ENCODE peak calls at places on chromosomes 4 and X, in eight cellular contexts. O is dorsolateral prefrontal cortex, I is thoracic aorta, C is endothelial cell of umbilical vein, F is endothelial cell, K is GM20000, A is AG10803, Q is CD14-positive monocyte. N is an unnamed sample.

GRCh38 chrX:40094041-40094899 is 3.5 kb downstream of the BCOR start:
- DNase-seq in K (no peak), C (peak; percentile 11), I (no peak), A (no peak), F (no peak), O (peak; percentile 58), Q (no peak), N (no peak)

GRCh38 chr4:54165011-54165410 is 64.1 kb upstream of the PDGFRA start:
- DNase-seq in C (no peak), K (no peak), O (no peak), F (no peak), Q (no peak), I (no peak), A (no peak), N (peak; percentile 30)

GRCh38 chrX:63434665-63435064 is 83.5 kb upstream of the SPIN4 start:
- DNase-seq in O (no peak), I (no peak), F (peak; percentile 4), C (peak; percentile 85), A (peak; percentile 1), K (no peak), Q (no peak), N (no peak)

GRCh38 chrX:10109695-10110094 is 47.1 kb upstream of the CLCN4 start:
- DNase-seq in A (no peak), O (peak; percentile 53), F (no peak), K (no peak), I (no peak), C (no peak), Q (no peak), N (no peak)

GRCh38 chr4:168877779-168878491 is 132.1 kb downstream of the CBR4 start:
- DNase-seq in Q (peak; percentile 81), K (peak; percentile 68), C (peak; percentile 42), A (peak; percentile 38), I (no peak), O (no peak), F (peak; percentile 51), N (peak; percentile 85)

GRCh38 chrX:136806891-136807410 is 26.2 kb upstream of the ARHGEF6 start:
- DNase-seq in Q (no peak), C (no peak), F (no peak), K (no peak), I (no peak), A (peak; percentile 0), O (no peak), N (no peak)

GRCh38 chr4:99817310-99817885 is 771 bp downstream of the DAPP1 start:
- DNase-seq in C (no peak), Q (no peak), I (no peak), O (no peak), F (no peak), K (peak; percentile 27), A (no peak), N (no peak)

GRCh38 chr4:105644270-105644669 is 64.2 kb downstream of the INTS12 start:
- DNase-seq in F (no peak), A (no peak), K (no peak), O (no peak), I (no peak), Q (no peak), C (no peak), N (no peak)

GRCh38 chr4:20711335-20711734 is 11.1 kb downstream of the PACRGL start:
- DNase-seq in F (no peak), Q (no peak), A (no peak), O (no peak), K (no peak), I (no peak), C (no peak), N (no peak)

GRCh38 chrX:153408221-153408721 is 3.0 kb upstream of the ZFP92 start:
- DNase-seq in I (no peak), O (no peak), K (no peak), F (no peak), Q (no peak), C (no peak), A (no peak), N (no peak)

GRCh38 chr4:52201705-52202104 is 150.6 kb downstream of the SPATA18 start:
- DNase-seq in K (no peak), I (no peak), C (no peak), Q (no peak), F (no peak), O (no peak), A (peak; percentile 12), N (no peak)

DNA sequence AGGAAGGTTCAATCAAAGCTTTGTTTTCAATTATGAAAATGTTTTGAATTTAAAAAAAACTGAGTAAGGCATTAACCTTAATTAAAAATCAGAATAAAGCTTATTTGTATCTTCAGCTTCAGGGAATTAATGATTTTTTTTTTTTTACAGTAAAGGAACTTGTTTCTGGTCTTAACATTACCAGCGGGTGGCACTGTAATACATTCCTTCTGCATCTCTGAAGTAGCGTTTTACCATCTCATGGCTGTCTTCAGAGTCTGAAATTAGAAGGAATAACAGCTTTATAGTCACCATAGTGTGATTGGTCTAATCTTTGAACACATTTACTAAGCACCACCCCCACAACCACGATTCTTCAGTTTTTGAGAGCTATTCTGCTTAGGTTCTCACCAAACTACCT is 102.6 kb downstream of the IL1RAPL2 start:
- DNase-seq in C (no peak), I (no peak), Q (no peak), K (no peak), O (no peak), F (no peak), A (no peak), N (no peak)
- TF ChIP-seq CTCF in C (no peak), I (no peak), Q (no peak), K (no peak), O (peak; percentile 29), F (no peak), A (no peak), N (peak; percentile 47)

GRCh38 chrX:139429913-139430312 is 100.6 kb upstream of the F9 start:
- DNase-seq in F (no peak), K (no peak), A (peak; percentile 15), I (no peak), Q (no peak), C (no peak), O (no peak), N (no peak)
- TF ChIP-seq CTCF in F (no peak), K (no peak), A (peak; percentile 55), I (no peak), Q (no peak), C (no peak), O (no peak), N (no peak)

GRCh38 chrX:119693996-119694451 is 1.1 kb upstream of the SEPTIN6 start:
- DNase-seq in A (no peak), F (no peak), O (no peak), Q (no peak), C (no peak), I (no peak), K (no peak), N (no peak)

GRCh38 chrX:119695535-119696050 is 2.6 kb upstream of the SEPTIN6 start:
- DNase-seq in K (no peak), F (no peak), O (no peak), C (no peak), A (no peak), I (no peak), Q (no peak), N (no peak)

GRCh38 chrX:119696251-119696890 is 3.4 kb upstream of the SEPTIN6 start:
- DNase-seq in I (no peak), A (no peak), O (no peak), Q (no peak), C (no peak), K (no peak), F (no peak), N (no peak)

GRCh38 chrX:119693032-119693995 is at the start of gene SEPTIN6:
- DNase-seq in C (peak; percentile 60), Q (peak; percentile 88), K (peak; percentile 72), F (peak; percentile 54), O (peak; percentile 52), A (peak; percentile 64), I (peak; percentile 3), N (peak; percentile 90)

DNA sequence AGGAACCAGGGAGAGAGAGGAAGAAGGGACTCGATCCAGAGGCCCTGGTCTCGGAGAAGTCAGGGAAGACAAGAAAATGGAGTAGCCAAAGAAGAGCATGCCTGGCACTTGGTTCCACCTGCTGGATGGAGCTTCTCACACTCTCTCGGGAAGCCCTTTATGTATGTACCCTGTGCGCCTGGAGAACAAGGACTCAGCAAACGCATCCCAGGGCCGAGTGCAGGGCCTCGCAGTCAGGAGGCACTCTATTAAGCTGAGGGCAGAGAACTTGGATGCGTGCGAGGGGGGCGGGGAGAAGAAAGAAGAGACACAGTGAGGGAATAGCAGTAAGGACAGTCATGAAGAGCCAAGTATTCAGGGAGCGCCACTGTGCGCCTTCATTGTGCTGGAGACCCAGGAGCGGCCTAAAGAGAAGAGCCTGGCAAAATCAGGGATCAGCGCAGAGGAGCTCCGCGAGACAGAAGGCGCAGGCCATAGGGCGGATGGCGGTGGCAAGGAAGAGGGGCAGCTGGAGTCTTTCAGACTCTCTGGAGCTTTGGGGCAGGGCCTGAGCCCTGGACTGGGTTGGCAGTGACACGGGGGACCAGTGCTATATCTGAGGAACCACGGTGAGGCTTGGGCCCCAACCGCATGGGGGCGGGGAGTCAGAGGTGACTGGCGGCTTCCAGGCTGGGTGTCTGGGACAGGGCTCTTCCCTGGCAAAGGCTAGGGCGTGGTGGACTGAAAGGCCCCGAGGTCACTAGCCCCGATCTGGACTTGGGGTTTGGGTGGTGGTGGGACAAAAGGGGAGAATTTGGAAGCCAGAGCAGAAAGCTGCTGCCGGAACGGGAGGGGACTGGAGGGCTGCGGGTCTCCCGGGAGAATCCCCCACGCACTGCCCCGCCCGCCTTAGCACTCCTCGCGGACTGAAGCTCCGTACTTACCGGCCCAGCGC is 1.9 kb upstream of the SEPTIN6 start:
- DNase-seq in F (no peak), Q (no peak), A (no peak), O (no peak), K (no peak), I (no peak), C (no peak), N (no peak)
- TF ChIP-seq CTCF in F (no peak), Q (peak; percentile 30), A (no peak), O (no peak), K (no peak), I (no peak), C (peak; percentile 2), N (no peak)

GRCh38 chrX:57267308-57267707 is 19.2 kb upstream of the FAAH2 start:
- DNase-seq in O (peak; percentile 9), A (no peak), C (no peak), I (no peak), F (no peak), K (no peak), Q (no peak), N (no peak)

GRCh38 chrX:57266275-57266674 is 20.2 kb upstream of the FAAH2 start:
- DNase-seq in O (no peak), I (no peak), Q (no peak), K (no peak), F (no peak), A (no peak), C (no peak), N (no peak)

GRCh38 chrX:57270980-57271379 is 15.5 kb upstream of the FAAH2 start:
- DNase-seq in I (no peak), A (no peak), F (no peak), K (no peak), C (no peak), O (no peak), Q (no peak), N (no peak)

GRCh38 chrX:57266871-57267270 is 19.6 kb upstream of the FAAH2 start:
- DNase-seq in C (no peak), I (no peak), Q (no peak), A (no peak), O (no peak), K (no peak), F (no peak), N (peak; percentile 77)

DNA sequence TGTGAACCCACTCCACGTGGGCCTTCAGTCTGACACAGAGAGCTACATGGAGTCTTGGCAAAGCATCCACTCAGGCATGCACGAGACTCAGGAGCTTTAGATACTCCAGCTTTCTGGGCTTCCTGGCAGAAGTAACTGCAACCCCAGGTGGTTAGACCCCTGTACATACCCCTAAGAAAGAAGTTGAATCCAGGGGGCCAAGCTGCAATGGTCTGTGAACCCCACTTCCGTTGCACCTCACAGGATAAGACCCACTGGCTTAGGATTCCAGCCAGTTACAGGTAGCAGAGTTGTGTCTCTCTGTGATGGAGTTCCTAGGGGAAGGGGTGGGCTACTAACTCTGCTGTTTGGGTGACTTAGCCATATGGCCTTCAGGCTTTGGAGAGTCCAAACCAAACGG is 21.4 kb upstream of the FAAH2 start:
- DNase-seq in C (no peak), Q (no peak), A (no peak), I (no peak), O (no peak), K (no peak), F (no peak), N (no peak)
- TF ChIP-seq CTCF in C (no peak), Q (no peak), A (no peak), I (no peak), O (no peak), K (no peak), F (no peak), N (no peak)